ENCODE peak calls at places on chromosomes 11 and 22, in five cellular contexts. One of them, this sample, is unnamed.

GRCh38 chr11:116861539-116861938 is 24.1 kb upstream of the APOA1 start:
- DNase-seq in lung: no peak
- DNase-seq in AML-193: no peak
- DNase-seq in thyroid gland: no peak
- DNase-seq in mucosa of descending colon: no peak
- DNase-seq in this sample: no peak

GRCh38 chr11:13016415-13016814 is 7.3 kb downstream of the RASSF10 start:
- DNase-seq in lung: no peak
- DNase-seq in AML-193: no peak
- DNase-seq in thyroid gland: no peak
- DNase-seq in mucosa of descending colon: no peak
- DNase-seq in this sample: no peak

GRCh38 chr11:12680246-12680939 is 6.2 kb downstream of the TEAD1 start:
- DNase-seq in lung: peak
- DNase-seq in AML-193: no peak
- DNase-seq in thyroid gland: peak
- DNase-seq in mucosa of descending colon: peak
- DNase-seq in this sample: peak

GRCh38 chr11:79265756-79266322 is 175.0 kb downstream of the TENM4 start:
- DNase-seq in lung: no peak
- DNase-seq in AML-193: no peak
- DNase-seq in thyroid gland: no peak
- DNase-seq in mucosa of descending colon: no peak
- DNase-seq in this sample: no peak

GRCh38 chr11:15830730-15831443 is 525.5 kb downstream of the SOX6 start:
- DNase-seq in lung: peak
- DNase-seq in AML-193: no peak
- DNase-seq in thyroid gland: no peak
- DNase-seq in mucosa of descending colon: no peak
- DNase-seq in this sample: no peak

GRCh38 chr22:24146791-24147353 is 34.4 kb upstream of the SUSD2 start:
- DNase-seq in lung: no peak
- DNase-seq in AML-193: no peak
- DNase-seq in thyroid gland: peak
- DNase-seq in mucosa of descending colon: no peak
- DNase-seq in this sample: peak

GRCh38 chr22:19176175-19176630 is 2.3 kb downstream of the SLC25A1 start:
- DNase-seq in lung: no peak
- DNase-seq in AML-193: no peak
- DNase-seq in thyroid gland: no peak
- DNase-seq in mucosa of descending colon: peak
- DNase-seq in this sample: no peak

GRCh38 chr11:131667566-131667965 is 297.2 kb downstream of the NTM start:
- DNase-seq in lung: no peak
- DNase-seq in AML-193: no peak
- DNase-seq in thyroid gland: no peak
- DNase-seq in mucosa of descending colon: no peak
- DNase-seq in this sample: no peak

GRCh38 chr11:74442601-74443000 is 24.7 kb downstream of the KCNE3 start:
- DNase-seq in lung: no peak
- DNase-seq in AML-193: no peak
- DNase-seq in thyroid gland: no peak
- DNase-seq in mucosa of descending colon: no peak
- DNase-seq in this sample: no peak

GRCh38 chr22:37818397-37819099 is 4.6 kb upstream of the GALR3 start:
- DNase-seq in lung: peak
- DNase-seq in AML-193: peak
- DNase-seq in thyroid gland: peak
- DNase-seq in mucosa of descending colon: peak
- DNase-seq in this sample: peak

GRCh38 chr22:49155809-49156580 is 671.7 kb downstream of the BRD1 start:
- DNase-seq in lung: no peak
- DNase-seq in AML-193: no peak
- DNase-seq in thyroid gland: no peak
- DNase-seq in mucosa of descending colon: no peak
- DNase-seq in this sample: no peak

GRCh38 chr11:125990244-125990643 is 44.4 kb downstream of the VSIG10L2 start:
- DNase-seq in lung: peak
- DNase-seq in AML-193: no peak
- DNase-seq in thyroid gland: peak
- DNase-seq in mucosa of descending colon: no peak
- DNase-seq in this sample: peak

GRCh38 chr11:130785376-130786110 is 130.7 kb downstream of the SNX19 start:
- DNase-seq in lung: no peak
- DNase-seq in AML-193: no peak
- DNase-seq in thyroid gland: no peak
- DNase-seq in mucosa of descending colon: no peak
- DNase-seq in this sample: no peak

GRCh38 chr22:44196241-44196640 is 15.5 kb downstream of the PARVG start:
- DNase-seq in lung: no peak
- DNase-seq in AML-193: no peak
- DNase-seq in thyroid gland: no peak
- DNase-seq in mucosa of descending colon: peak
- DNase-seq in this sample: no peak